ENCODE peak calls at places on chromosome 9, in eight cellular contexts. Q is EH; K is activated CD4-positive, alpha-beta T cell treated with anti-CD3 and anti-CD28 coated beads, Interleukin-2, amount 50 U/mL, for 1 hour; W is glutamatergic neuron; B is IMR-90; X is GM03348; S is activated effector memory CD4-positive, alpha-beta T cell treated with anti-CD3 and anti-CD28 coated beads, Interleukin-2, amount 50 U/mL, for 16 hours; R is BJ. G is an unnamed sample.

GRCh38 chr9:95197692-95198271 is 119.7 kb downstream of the FANCC start:
- DNase-seq in Q (peak; percentile 82), K (no peak), W (no peak), B (peak; percentile 18), X (peak; percentile 39), S (no peak), R (no peak), G (no peak)

GRCh38 chr9:122332083-122332482 is 38.7 kb upstream of the PTGS1 start:
- DNase-seq in Q (no peak), K (no peak), W (no peak), B (no peak), X (no peak), S (no peak), R (no peak), G (no peak)

GRCh38 chr9:3437031-3437430 is 88.8 kb downstream of the RFX3 start:
- DNase-seq in Q (no peak), K (no peak), W (no peak), B (no peak), X (no peak), S (no peak), R (no peak), G (no peak)

GRCh38 chr9:90961375-90961774 is 159.8 kb downstream of the SYK start:
- DNase-seq in Q (peak; percentile 32), K (no peak), W (no peak), B (peak; percentile 20), X (peak; percentile 46), S (no peak), R (no peak), G (no peak)

GRCh38 chr9:121453232-121453892 is 46.3 kb downstream of the GGTA1 start:
- DNase-seq in Q (peak; percentile 4), K (no peak), W (no peak), B (no peak), X (no peak), S (no peak), R (no peak), G (no peak)

GRCh38 chr9:123426406-123426805 is 70.4 kb downstream of the CRB2 start:
- DNase-seq in Q (no peak), K (no peak), W (no peak), B (no peak), X (no peak), S (peak; percentile 10), R (no peak), G (no peak)

GRCh38 chr9:137715321-137715720 is 96.5 kb downstream of the EHMT1 start:
- DNase-seq in Q (no peak), K (no peak), W (no peak), B (no peak), X (no peak), S (peak; percentile 30), R (no peak), G (no peak)

GRCh38 chr9:80146466-80146865 is 574.7 kb downstream of the TLE4 start:
- DNase-seq in Q (peak; percentile 21), K (no peak), W (no peak), B (peak; percentile 16), X (no peak), S (no peak), R (no peak), G (no peak)

GRCh38 chr9:136621734-136622093 is 41.0 kb upstream of the EGFL7 start:
- DNase-seq in Q (no peak), K (no peak), W (no peak), B (no peak), X (no peak), S (no peak), R (no peak), G (no peak)

GRCh38 chr9:69339620-69340019 is 14.6 kb downstream of the ENTREP1 start:
- DNase-seq in Q (no peak), K (no peak), W (no peak), B (no peak), X (no peak), S (no peak), R (no peak), G (no peak)

GRCh38 chr9:129322641-129323375 is 144.7 kb upstream of the IER5L start:
- DNase-seq in Q (no peak), K (no peak), W (no peak), B (no peak), X (no peak), S (peak; percentile 38), R (no peak), G (no peak)

GRCh38 chr9:134028076-134028475 is 2.8 kb downstream of the BRD3OS start:
- DNase-seq in Q (no peak), K (no peak), W (no peak), B (no peak), X (no peak), S (no peak), R (no peak), G (no peak)

G was measured in activated T-helper 1 cell treated with Interleukin-2 at 50 U/mL for 16 hours.